ENCODE peak calls at places on chromosomes 6 and 20, in nine cellular contexts. I is left ventricle myocardium inferior, X is GM12865, V is astrocyte of the spinal cord, Y is progenitor cell of endocrine pancreas, W is cardiac muscle cell, J is nephron progenitor cell, L is Calu3, N is breast epithelium. M is an unnamed sample.

GRCh38 chr6:2355155-2355554 is 109.8 kb upstream of the GMDS start:
- DNase-seq in J (no peak), L (no peak), W (no peak), V (no peak), I (no peak), X (no peak), Y (no peak), N (no peak), M (no peak)

GRCh38 chr6:48194596-48195295 is 83.7 kb upstream of the PTCHD4 start:
- DNase-seq in N (no peak), W (no peak), Y (no peak), V (no peak), L (no peak), I (no peak), J (no peak), X (no peak), M (no peak)

GRCh38 chr20:34515484-34516037 is 661 bp upstream of the DYNLRB1 start:
- DNase-seq in I (peak; percentile 30), N (peak; percentile 70), L (peak; percentile 66), Y (peak; percentile 62), X (peak; percentile 93), W (peak; percentile 87), V (peak; percentile 52), J (peak; percentile 58), M (no peak)

GRCh38 chr20:47754946-47755652 is 30.2 kb downstream of the SULF2 start:
- DNase-seq in N (no peak), J (no peak), L (no peak), X (no peak), V (no peak), Y (no peak), I (no peak), W (no peak), M (no peak)

GRCh38 chr6:44593539-44593944 is 206.0 kb downstream of the CDC5L start:
- DNase-seq in W (peak; percentile 80), J (peak; percentile 78), Y (peak; percentile 32), N (no peak), X (peak; percentile 78), L (peak; percentile 68), I (no peak), V (peak; percentile 76), M (no peak)

GRCh38 chr20:20102163-20102562 is 49.8 kb downstream of the CFAP61 start:
- DNase-seq in I (no peak), X (no peak), J (no peak), N (no peak), W (no peak), Y (no peak), L (no peak), V (no peak), M (no peak)

GRCh38 chr20:17935186-17935585 is 33.4 kb downstream of the SNX5 start:
- DNase-seq in J (no peak), Y (no peak), N (no peak), L (no peak), I (no peak), W (no peak), X (no peak), V (no peak), M (no peak)

GRCh38 chr6:132659082-132659481 is at the start of gene TAAR1:
- DNase-seq in N (no peak), I (no peak), L (no peak), J (no peak), V (no peak), W (no peak), Y (no peak), X (no peak), M (no peak)

GRCh38 chr6:14337157-14337556 is 219.6 kb downstream of the CD83 start:
- DNase-seq in W (no peak), J (no peak), Y (no peak), I (no peak), X (no peak), N (no peak), V (no peak), L (no peak), M (no peak)

GRCh38 chr6:25405442-25405841 is 126.3 kb downstream of the CARMIL1 start:
- DNase-seq in Y (no peak), V (no peak), J (no peak), L (no peak), I (no peak), X (peak; percentile 44), W (no peak), N (no peak), M (no peak)

GRCh38 chr6:39901670-39902069 is 32.6 kb downstream of the MOCS1 start:
- DNase-seq in X (no peak), J (no peak), V (no peak), L (no peak), I (no peak), Y (no peak), W (no peak), N (no peak), M (peak; percentile 59)

GRCh38 chr20:32980990-32981389 is 23.2 kb downstream of the SUN5 start:
- DNase-seq in X (no peak), N (no peak), Y (no peak), W (no peak), I (no peak), J (no peak), L (no peak), V (no peak), M (no peak)

GRCh38 chr20:9447182-9447581 is 67.2 kb upstream of the LAMP5 start:
- DNase-seq in L (no peak), V (no peak), X (peak; percentile 39), Y (no peak), J (no peak), I (no peak), W (no peak), N (no peak), M (no peak)

DNA sequence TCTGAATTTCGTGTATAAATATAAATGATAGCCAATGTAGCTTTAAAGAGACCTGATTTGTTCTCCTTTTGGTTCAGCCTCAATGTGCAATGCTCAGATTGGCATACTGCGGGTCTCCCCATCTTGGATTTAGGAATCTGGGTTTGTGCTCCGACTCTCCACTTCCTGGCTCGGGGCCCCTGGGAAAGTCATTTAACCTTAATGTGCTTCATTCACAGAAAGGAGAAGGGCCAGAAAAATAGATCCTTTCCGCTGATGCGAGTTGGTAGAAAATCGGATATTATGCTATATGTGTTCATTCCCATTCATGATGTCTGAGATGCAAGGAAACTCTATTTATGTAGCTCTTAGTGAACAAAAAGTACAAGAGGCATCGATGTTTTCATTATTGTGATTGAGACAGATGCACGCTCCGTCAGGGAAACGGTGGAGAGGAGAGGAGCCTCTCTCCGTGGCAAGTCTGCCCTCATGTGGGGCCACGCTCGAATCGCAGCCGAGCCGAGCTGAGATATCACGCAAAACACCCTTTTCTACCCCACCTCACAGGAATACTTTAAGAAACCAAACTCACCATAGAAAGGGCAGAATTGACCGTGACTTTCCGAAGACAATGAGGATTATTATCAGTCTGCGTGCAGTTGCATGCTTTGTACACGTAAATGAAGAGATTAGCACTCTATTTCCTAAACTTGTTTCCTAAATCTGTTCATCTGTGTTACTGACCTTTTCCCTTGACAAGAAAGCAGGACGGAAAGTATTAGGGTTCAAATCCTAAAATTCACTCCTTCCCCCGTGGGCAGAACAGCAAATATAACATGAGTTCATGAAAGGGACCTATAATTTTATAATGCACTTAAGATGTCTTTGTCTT is 136.6 kb downstream of the COL9A1 start:
- DNase-seq in X (peak; percentile 51), J (peak; percentile 69), I (peak; percentile 16), Y (peak; percentile 50), L (peak; percentile 77), V (peak; percentile 32), N (no peak), W (peak; percentile 61), M (no peak)
- TF ChIP-seq CTCF in X (peak; percentile 57), J (peak; percentile 78), I (peak; percentile 66), Y (peak; percentile 78), L (peak; percentile 68), V (peak; percentile 74), N (no peak), W (peak; percentile 81), M (no peak)

DNA sequence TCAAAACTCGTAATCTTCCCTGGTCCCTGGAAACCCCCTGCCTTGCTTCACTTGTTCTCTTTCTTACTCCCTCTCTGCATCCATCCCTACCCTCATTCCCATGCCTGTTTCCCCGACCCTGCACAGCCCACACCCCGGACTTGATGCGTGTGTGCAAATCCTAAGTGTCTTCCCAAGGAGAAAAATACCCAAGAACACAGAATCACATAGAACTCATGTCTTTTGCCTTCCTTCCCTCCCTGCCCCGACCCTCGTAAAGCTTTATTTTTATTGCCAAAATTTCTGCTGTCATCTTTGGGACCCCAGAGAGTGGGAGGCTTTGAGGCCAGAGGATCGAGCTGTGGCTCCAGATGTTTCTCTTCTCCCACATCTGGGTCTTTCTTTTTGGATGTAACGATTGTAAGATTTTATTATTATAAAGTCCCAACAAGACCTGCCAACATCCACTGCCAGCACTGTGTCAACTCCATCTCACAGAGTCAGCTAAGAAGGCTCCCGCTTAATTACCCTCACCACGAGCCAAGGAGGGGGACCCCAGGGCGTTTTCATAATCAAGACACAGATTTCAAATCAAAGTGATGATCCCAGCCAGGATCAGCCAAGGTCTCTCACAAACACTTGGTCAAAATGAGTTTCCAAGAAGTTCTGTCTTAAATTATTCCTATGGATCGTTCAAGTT is 169.8 kb upstream of the PMEPA1 start:
- DNase-seq in V (no peak), L (no peak), X (no peak), I (peak; percentile 57), N (no peak), Y (no peak), W (no peak), J (no peak), M (peak; percentile 66)
- TF ChIP-seq CTCF in V (no peak), L (no peak), X (no peak), I (no peak), N (no peak), Y (no peak), W (no peak), J (no peak), M (no peak)

DNA sequence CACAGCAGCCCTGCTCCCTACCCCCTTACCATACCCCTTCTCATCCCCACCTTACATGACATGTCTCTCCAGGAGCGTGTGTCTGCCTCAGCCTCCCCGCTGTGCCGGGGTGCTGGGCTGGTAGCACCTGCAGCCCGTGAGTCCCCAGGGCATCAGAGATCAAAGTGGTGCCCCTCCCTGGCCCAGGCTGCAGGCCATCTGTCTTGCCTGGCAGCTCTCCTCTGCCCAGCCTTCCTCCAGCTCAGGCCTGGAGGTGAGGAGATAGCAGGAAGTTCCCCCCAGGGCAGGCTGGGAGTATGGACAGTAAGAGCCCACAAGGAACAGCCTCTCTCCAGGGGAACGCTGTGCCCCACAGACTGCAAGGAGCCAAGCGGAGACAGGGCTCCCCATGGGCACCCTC is 35.3 kb downstream of the GRM4 start:
- DNase-seq in X (no peak), I (no peak), Y (no peak), N (no peak), W (no peak), L (no peak), V (no peak), J (no peak), M (no peak)
- TF ChIP-seq CTCF in X (no peak), I (no peak), Y (no peak), N (no peak), W (no peak), L (no peak), V (no peak), J (no peak), M (no peak)

DNA sequence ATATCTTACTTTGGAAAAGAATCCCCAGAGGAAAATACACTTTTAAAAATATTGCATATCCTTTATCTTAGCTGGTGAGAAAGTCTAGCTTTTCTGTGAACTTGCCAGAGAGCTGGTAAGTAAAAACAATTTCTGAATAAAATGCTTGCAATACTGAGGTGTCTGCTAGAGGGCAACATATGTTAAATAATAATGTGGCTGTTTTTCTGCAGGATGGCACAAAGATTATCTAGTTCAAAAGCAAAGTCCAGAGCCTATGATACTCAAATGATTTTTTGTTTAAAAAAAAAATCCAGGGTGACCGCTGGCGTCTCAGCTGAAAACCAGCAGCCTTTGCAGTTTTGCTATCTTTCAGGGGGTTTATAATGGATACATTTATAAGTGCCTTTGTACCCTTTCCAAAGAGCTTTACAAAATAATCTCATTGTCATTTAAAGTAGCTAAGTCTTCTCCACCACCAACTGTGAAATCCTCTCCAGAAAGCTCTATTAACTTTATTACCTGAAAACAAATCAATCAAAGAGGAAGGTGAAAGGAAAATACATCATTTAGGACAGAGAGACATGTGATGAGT is 194.9 kb downstream of the PHACTR1 start:
- DNase-seq in X (peak; percentile 15), W (peak; percentile 56), L (no peak), V (peak; percentile 44), Y (no peak), N (no peak), I (no peak), J (no peak), M (no peak)
- TF ChIP-seq CTCF in X (peak; percentile 31), W (peak; percentile 53), L (peak; percentile 14), V (peak; percentile 49), Y (peak; percentile 63), N (no peak), I (peak; percentile 68), J (peak; percentile 58), M (peak; percentile 48)

M was measured in suprapubic skin.